ENCODE peak calls at places on chromosome 22, in eight cellular contexts. One of them, this sample, is unnamed.
A peak's percentile ranks its signal among the peaks of the same experiment; 100 is the strongest.

GRCh38 chr22:28002181-28002700 is 83.2 kb upstream of the PITPNB start:
- DNase-seq in ovary: no peak
- DNase-seq in SK-N-SH: peak; percentile 47
- DNase-seq in stimulated activated CD4-positive, alpha-beta T cell treated with anti-CD3 and anti-CD28 coated beads, TNF-alpha, amount 100 ng/mL, for 1 hour: no peak
- DNase-seq in NCI-H82: no peak
- DNase-seq in HuH-7: no peak
- DNase-seq in hepatocyte: no peak
- DNase-seq in stimulated activated CD8-positive, alpha-beta memory T cell treated with anti-CD3 and anti-CD28 coated beads, Interleukin-12 subunit alpha, Interleukin-12 subunit beta, amount 100 ng/mL, for 4 hours: no peak
- DNase-seq in this sample: no peak

GRCh38 chr22:50728523-50728931 is 9.5 kb upstream of the ACR start:
- DNase-seq in HuH-7: no peak
- DNase-seq in NCI-H82: no peak
- DNase-seq in hepatocyte: no peak
- DNase-seq in ovary: peak; percentile 11
- DNase-seq in stimulated activated CD8-positive, alpha-beta memory T cell treated with anti-CD3 and anti-CD28 coated beads, Interleukin-12 subunit alpha, Interleukin-12 subunit beta, amount 100 ng/mL, for 4 hours: no peak
- DNase-seq in stimulated activated CD4-positive, alpha-beta T cell treated with anti-CD3 and anti-CD28 coated beads, TNF-alpha, amount 100 ng/mL, for 1 hour: no peak
- DNase-seq in SK-N-SH: no peak
- DNase-seq in this sample: no peak

GRCh38 chr22:49786976-49787843 is 40.5 kb downstream of the BRD1 start:
- DNase-seq in HuH-7: no peak
- DNase-seq in NCI-H82: no peak
- DNase-seq in ovary: no peak
- DNase-seq in stimulated activated CD4-positive, alpha-beta T cell treated with anti-CD3 and anti-CD28 coated beads, TNF-alpha, amount 100 ng/mL, for 1 hour: no peak
- DNase-seq in hepatocyte: no peak
- DNase-seq in stimulated activated CD8-positive, alpha-beta memory T cell treated with anti-CD3 and anti-CD28 coated beads, Interleukin-12 subunit alpha, Interleukin-12 subunit beta, amount 100 ng/mL, for 4 hours: no peak
- DNase-seq in SK-N-SH: no peak
- DNase-seq in this sample: no peak

GRCh38 chr22:37843746-37844089 is 416 bp downstream of the ANKRD54 start:
- DNase-seq in stimulated activated CD8-positive, alpha-beta memory T cell treated with anti-CD3 and anti-CD28 coated beads, Interleukin-12 subunit alpha, Interleukin-12 subunit beta, amount 100 ng/mL, for 4 hours: no peak
- DNase-seq in SK-N-SH: peak; percentile 85
- DNase-seq in ovary: peak; percentile 58
- DNase-seq in HuH-7: no peak
- DNase-seq in NCI-H82: peak; percentile 57
- DNase-seq in hepatocyte: peak; percentile 75
- DNase-seq in stimulated activated CD4-positive, alpha-beta T cell treated with anti-CD3 and anti-CD28 coated beads, TNF-alpha, amount 100 ng/mL, for 1 hour: no peak
- DNase-seq in this sample: no peak

GRCh38 chr22:44828193-44828592 is 75.8 kb downstream of the ARHGAP8 start:
- DNase-seq in stimulated activated CD4-positive, alpha-beta T cell treated with anti-CD3 and anti-CD28 coated beads, TNF-alpha, amount 100 ng/mL, for 1 hour: no peak
- DNase-seq in stimulated activated CD8-positive, alpha-beta memory T cell treated with anti-CD3 and anti-CD28 coated beads, Interleukin-12 subunit alpha, Interleukin-12 subunit beta, amount 100 ng/mL, for 4 hours: no peak
- DNase-seq in NCI-H82: peak; percentile 26
- DNase-seq in hepatocyte: no peak
- DNase-seq in SK-N-SH: peak; percentile 87
- DNase-seq in HuH-7: peak; percentile 69
- DNase-seq in ovary: no peak
- DNase-seq in this sample: no peak

GRCh38 chr22:16818538-16818937 is 6.7 kb downstream of the XKR3 start:
- DNase-seq in stimulated activated CD8-positive, alpha-beta memory T cell treated with anti-CD3 and anti-CD28 coated beads, Interleukin-12 subunit alpha, Interleukin-12 subunit beta, amount 100 ng/mL, for 4 hours: no peak
- DNase-seq in ovary: no peak
- DNase-seq in NCI-H82: no peak
- DNase-seq in hepatocyte: no peak
- DNase-seq in HuH-7: no peak
- DNase-seq in SK-N-SH: no peak
- DNase-seq in stimulated activated CD4-positive, alpha-beta T cell treated with anti-CD3 and anti-CD28 coated beads, TNF-alpha, amount 100 ng/mL, for 1 hour: no peak
- DNase-seq in this sample: no peak

GRCh38 chr22:31891366-31892079 is 52.8 kb upstream of the YWHAH start:
- DNase-seq in HuH-7: no peak
- DNase-seq in ovary: no peak
- DNase-seq in NCI-H82: no peak
- DNase-seq in stimulated activated CD8-positive, alpha-beta memory T cell treated with anti-CD3 and anti-CD28 coated beads, Interleukin-12 subunit alpha, Interleukin-12 subunit beta, amount 100 ng/mL, for 4 hours: no peak
- DNase-seq in stimulated activated CD4-positive, alpha-beta T cell treated with anti-CD3 and anti-CD28 coated beads, TNF-alpha, amount 100 ng/mL, for 1 hour: no peak
- DNase-seq in SK-N-SH: peak; percentile 59
- DNase-seq in hepatocyte: no peak
- DNase-seq in this sample: peak; percentile 82

GRCh38 chr22:46694423-46695170 is 43.5 kb downstream of the CERK start:
- DNase-seq in NCI-H82: no peak
- DNase-seq in SK-N-SH: no peak
- DNase-seq in hepatocyte: no peak
- DNase-seq in stimulated activated CD4-positive, alpha-beta T cell treated with anti-CD3 and anti-CD28 coated beads, TNF-alpha, amount 100 ng/mL, for 1 hour: no peak
- DNase-seq in stimulated activated CD8-positive, alpha-beta memory T cell treated with anti-CD3 and anti-CD28 coated beads, Interleukin-12 subunit alpha, Interleukin-12 subunit beta, amount 100 ng/mL, for 4 hours: no peak
- DNase-seq in HuH-7: no peak
- DNase-seq in ovary: no peak
- DNase-seq in this sample: no peak

GRCh38 chr22:20431520-20432237 is 5.9 kb downstream of the SCARF2 start:
- DNase-seq in SK-N-SH: peak; percentile 31
- DNase-seq in NCI-H82: peak; percentile 22
- DNase-seq in hepatocyte: peak; percentile 7
- DNase-seq in ovary: no peak
- DNase-seq in stimulated activated CD4-positive, alpha-beta T cell treated with anti-CD3 and anti-CD28 coated beads, TNF-alpha, amount 100 ng/mL, for 1 hour: no peak
- DNase-seq in stimulated activated CD8-positive, alpha-beta memory T cell treated with anti-CD3 and anti-CD28 coated beads, Interleukin-12 subunit alpha, Interleukin-12 subunit beta, amount 100 ng/mL, for 4 hours: no peak
- DNase-seq in HuH-7: no peak
- DNase-seq in this sample: no peak

GRCh38 chr22:44311855-44312170 is 938 bp downstream of the SHISAL1 start:
- DNase-seq in SK-N-SH: no peak
- DNase-seq in NCI-H82: no peak
- DNase-seq in ovary: no peak
- DNase-seq in hepatocyte: peak; percentile 32
- DNase-seq in HuH-7: no peak
- DNase-seq in stimulated activated CD8-positive, alpha-beta memory T cell treated with anti-CD3 and anti-CD28 coated beads, Interleukin-12 subunit alpha, Interleukin-12 subunit beta, amount 100 ng/mL, for 4 hours: no peak
- DNase-seq in stimulated activated CD4-positive, alpha-beta T cell treated with anti-CD3 and anti-CD28 coated beads, TNF-alpha, amount 100 ng/mL, for 1 hour: no peak
- DNase-seq in this sample: peak; percentile 15

GRCh38 chr22:41885116-41885515 is 29.8 kb downstream of the SHISA8 start:
- DNase-seq in HuH-7: no peak
- DNase-seq in hepatocyte: no peak
- DNase-seq in SK-N-SH: no peak
- DNase-seq in stimulated activated CD8-positive, alpha-beta memory T cell treated with anti-CD3 and anti-CD28 coated beads, Interleukin-12 subunit alpha, Interleukin-12 subunit beta, amount 100 ng/mL, for 4 hours: no peak
- DNase-seq in stimulated activated CD4-positive, alpha-beta T cell treated with anti-CD3 and anti-CD28 coated beads, TNF-alpha, amount 100 ng/mL, for 1 hour: no peak
- DNase-seq in NCI-H82: no peak
- DNase-seq in ovary: no peak
- DNase-seq in this sample: no peak

GRCh38 chr22:28822930-28823481 is 22.6 kb upstream of the XBP1 start:
- DNase-seq in stimulated activated CD8-positive, alpha-beta memory T cell treated with anti-CD3 and anti-CD28 coated beads, Interleukin-12 subunit alpha, Interleukin-12 subunit beta, amount 100 ng/mL, for 4 hours: no peak
- DNase-seq in hepatocyte: peak; percentile 48
- DNase-seq in NCI-H82: peak; percentile 48
- DNase-seq in HuH-7: peak; percentile 44
- DNase-seq in SK-N-SH: no peak
- DNase-seq in ovary: no peak
- DNase-seq in stimulated activated CD4-positive, alpha-beta T cell treated with anti-CD3 and anti-CD28 coated beads, TNF-alpha, amount 100 ng/mL, for 1 hour: no peak
- DNase-seq in this sample: no peak

GRCh38 chr22:23404689-23405365 is 175.3 kb downstream of the IGLL1 start:
- DNase-seq in stimulated activated CD4-positive, alpha-beta T cell treated with anti-CD3 and anti-CD28 coated beads, TNF-alpha, amount 100 ng/mL, for 1 hour: no peak
- DNase-seq in SK-N-SH: no peak
- DNase-seq in ovary: no peak
- DNase-seq in hepatocyte: no peak
- DNase-seq in HuH-7: peak; percentile 73
- DNase-seq in stimulated activated CD8-positive, alpha-beta memory T cell treated with anti-CD3 and anti-CD28 coated beads, Interleukin-12 subunit alpha, Interleukin-12 subunit beta, amount 100 ng/mL, for 4 hours: no peak
- DNase-seq in NCI-H82: no peak
- DNase-seq in this sample: peak; percentile 22

GRCh38 chr22:31139866-31140716 is at the start of gene PLA2G3:
- DNase-seq in SK-N-SH: peak; percentile 23
- DNase-seq in stimulated activated CD8-positive, alpha-beta memory T cell treated with anti-CD3 and anti-CD28 coated beads, Interleukin-12 subunit alpha, Interleukin-12 subunit beta, amount 100 ng/mL, for 4 hours: no peak
- DNase-seq in NCI-H82: peak; percentile 60
- DNase-seq in HuH-7: peak; percentile 34
- DNase-seq in ovary: no peak
- DNase-seq in hepatocyte: peak; percentile 34
- DNase-seq in stimulated activated CD4-positive, alpha-beta T cell treated with anti-CD3 and anti-CD28 coated beads, TNF-alpha, amount 100 ng/mL, for 1 hour: no peak
- DNase-seq in this sample: peak; percentile 62

GRCh38 chr22:25488244-25489020 is 76.0 kb upstream of the GRK3 start:
- DNase-seq in stimulated activated CD4-positive, alpha-beta T cell treated with anti-CD3 and anti-CD28 coated beads, TNF-alpha, amount 100 ng/mL, for 1 hour: no peak
- DNase-seq in stimulated activated CD8-positive, alpha-beta memory T cell treated with anti-CD3 and anti-CD28 coated beads, Interleukin-12 subunit alpha, Interleukin-12 subunit beta, amount 100 ng/mL, for 4 hours: peak; percentile 6
- DNase-seq in SK-N-SH: peak; percentile 25
- DNase-seq in hepatocyte: peak; percentile 52
- DNase-seq in ovary: peak; percentile 43
- DNase-seq in HuH-7: no peak
- DNase-seq in NCI-H82: peak; percentile 23
- DNase-seq in this sample: peak; percentile 88

This sample was measured in fibroblast of lung.